ENCODE peak calls at places on chromosomes 6 and 20, in ten cellular contexts. One of them, this sample, is unnamed.
A peak's percentile ranks its signal among the peaks of the same experiment; 100 is the strongest.

GRCh38 chr20:3740600-3741301 is 8.3 kb downstream of the HSPA12B start:
- DNase-seq in uterus: no peak
- DNase-seq in heart left ventricle: no peak
- DNase-seq in PC-3: no peak
- DNase-seq in mucosa of descending colon: no peak
- DNase-seq in tibial artery: no peak
- DNase-seq in MG63: no peak
- DNase-seq in suprapubic skin: no peak
- DNase-seq in ascending aorta: no peak
- DNase-seq in dorsolateral prefrontal cortex: no peak
- DNase-seq in this sample: no peak

GRCh38 chr6:96016781-96017180 is 1.0 kb downstream of the FUT9 start:
- DNase-seq in MG63: no peak
- DNase-seq in tibial artery: no peak
- DNase-seq in heart left ventricle: no peak
- DNase-seq in ascending aorta: no peak
- DNase-seq in mucosa of descending colon: no peak
- DNase-seq in uterus: no peak
- DNase-seq in dorsolateral prefrontal cortex: no peak
- DNase-seq in PC-3: no peak
- DNase-seq in suprapubic skin: no peak
- DNase-seq in this sample: no peak

GRCh38 chr20:59342017-59342957 is 41.9 kb downstream of the EDN3 start:
- DNase-seq in heart left ventricle: no peak
- DNase-seq in PC-3: no peak
- DNase-seq in dorsolateral prefrontal cortex: no peak
- DNase-seq in tibial artery: no peak
- DNase-seq in uterus: no peak
- DNase-seq in suprapubic skin: no peak
- DNase-seq in ascending aorta: no peak
- DNase-seq in MG63: no peak
- DNase-seq in mucosa of descending colon: peak; percentile 21
- DNase-seq in this sample: no peak

GRCh38 chr6:82711105-82711829 is 347.6 kb downstream of the TPBG start:
- DNase-seq in suprapubic skin: no peak
- DNase-seq in ascending aorta: no peak
- DNase-seq in mucosa of descending colon: no peak
- DNase-seq in heart left ventricle: no peak
- DNase-seq in PC-3: no peak
- DNase-seq in MG63: no peak
- DNase-seq in dorsolateral prefrontal cortex: no peak
- DNase-seq in uterus: no peak
- DNase-seq in tibial artery: no peak
- DNase-seq in this sample: no peak

GRCh38 chr20:7195704-7196103 is 428.2 kb downstream of the BMP2 start:
- DNase-seq in suprapubic skin: no peak
- DNase-seq in ascending aorta: no peak
- DNase-seq in MG63: peak; percentile 90
- DNase-seq in dorsolateral prefrontal cortex: no peak
- DNase-seq in heart left ventricle: no peak
- DNase-seq in mucosa of descending colon: no peak
- DNase-seq in uterus: no peak
- DNase-seq in tibial artery: no peak
- DNase-seq in PC-3: peak; percentile 79
- DNase-seq in this sample: no peak

GRCh38 chr6:73585566-73586415 is 65.0 kb upstream of the EEF1A1 start:
- DNase-seq in dorsolateral prefrontal cortex: no peak
- DNase-seq in uterus: peak; percentile 71
- DNase-seq in PC-3: peak; percentile 72
- DNase-seq in ascending aorta: no peak
- DNase-seq in tibial artery: peak; percentile 70
- DNase-seq in MG63: peak; percentile 67
- DNase-seq in suprapubic skin: no peak
- DNase-seq in heart left ventricle: peak; percentile 50
- DNase-seq in mucosa of descending colon: peak; percentile 77
- DNase-seq in this sample: peak; percentile 67

GRCh38 chr6:97864366-97864765 is 581.4 kb upstream of the MMS22L start:
- DNase-seq in PC-3: no peak
- DNase-seq in tibial artery: no peak
- DNase-seq in uterus: no peak
- DNase-seq in heart left ventricle: no peak
- DNase-seq in mucosa of descending colon: no peak
- DNase-seq in ascending aorta: no peak
- DNase-seq in dorsolateral prefrontal cortex: no peak
- DNase-seq in suprapubic skin: no peak
- DNase-seq in MG63: no peak
- DNase-seq in this sample: no peak

GRCh38 chr6:49553353-49553752 is 2.9 kb downstream of the C6orf141 start:
- DNase-seq in dorsolateral prefrontal cortex: no peak
- DNase-seq in uterus: no peak
- DNase-seq in heart left ventricle: no peak
- DNase-seq in suprapubic skin: no peak
- DNase-seq in tibial artery: no peak
- DNase-seq in PC-3: peak; percentile 92
- DNase-seq in mucosa of descending colon: no peak
- DNase-seq in ascending aorta: no peak
- DNase-seq in MG63: no peak
- DNase-seq in this sample: no peak

GRCh38 chr6:101083533-101084172 is 202.5 kb upstream of the ASCC3 start:
- DNase-seq in suprapubic skin: no peak
- DNase-seq in ascending aorta: no peak
- DNase-seq in heart left ventricle: no peak
- DNase-seq in mucosa of descending colon: no peak
- DNase-seq in tibial artery: no peak
- DNase-seq in MG63: peak; percentile 46
- DNase-seq in PC-3: peak; percentile 92
- DNase-seq in dorsolateral prefrontal cortex: no peak
- DNase-seq in uterus: no peak
- DNase-seq in this sample: no peak

GRCh38 chr6:100267721-100268123 is 197.0 kb downstream of the SIM1 start:
- DNase-seq in ascending aorta: no peak
- DNase-seq in PC-3: peak; percentile 31
- DNase-seq in mucosa of descending colon: no peak
- DNase-seq in uterus: no peak
- DNase-seq in dorsolateral prefrontal cortex: no peak
- DNase-seq in heart left ventricle: no peak
- DNase-seq in MG63: no peak
- DNase-seq in suprapubic skin: no peak
- DNase-seq in tibial artery: no peak
- DNase-seq in this sample: no peak

GRCh38 chr6:68238097-68238597 is 396.9 kb upstream of the ADGRB3 start:
- DNase-seq in mucosa of descending colon: no peak
- DNase-seq in MG63: no peak
- DNase-seq in ascending aorta: no peak
- DNase-seq in dorsolateral prefrontal cortex: no peak
- DNase-seq in heart left ventricle: no peak
- DNase-seq in uterus: no peak
- DNase-seq in PC-3: peak; percentile 42
- DNase-seq in tibial artery: no peak
- DNase-seq in suprapubic skin: no peak
- DNase-seq in this sample: no peak

GRCh38 chr6:163570579-163571231 is 156.2 kb downstream of the QKI start:
- DNase-seq in tibial artery: no peak
- DNase-seq in MG63: no peak
- DNase-seq in heart left ventricle: no peak
- DNase-seq in dorsolateral prefrontal cortex: no peak
- DNase-seq in uterus: no peak
- DNase-seq in mucosa of descending colon: no peak
- DNase-seq in PC-3: no peak
- DNase-seq in ascending aorta: no peak
- DNase-seq in suprapubic skin: no peak
- DNase-seq in this sample: no peak

GRCh38 chr6:142694054-142694453 is 250.9 kb downstream of the HIVEP2 start:
- DNase-seq in tibial artery: no peak
- DNase-seq in mucosa of descending colon: no peak
- DNase-seq in ascending aorta: no peak
- DNase-seq in MG63: no peak
- DNase-seq in dorsolateral prefrontal cortex: no peak
- DNase-seq in uterus: no peak
- DNase-seq in PC-3: no peak
- DNase-seq in heart left ventricle: no peak
- DNase-seq in suprapubic skin: no peak
- DNase-seq in this sample: no peak

GRCh38 chr20:39376788-39377187 is 414.6 kb downstream of the DHX35 start:
- DNase-seq in PC-3: no peak
- DNase-seq in MG63: no peak
- DNase-seq in uterus: no peak
- DNase-seq in heart left ventricle: no peak
- DNase-seq in mucosa of descending colon: no peak
- DNase-seq in dorsolateral prefrontal cortex: no peak
- DNase-seq in suprapubic skin: no peak
- DNase-seq in ascending aorta: no peak
- DNase-seq in tibial artery: no peak
- DNase-seq in this sample: no peak

GRCh38 chr6:160073272-160073671 is 48.3 kb upstream of the SLC22A1 start:
- DNase-seq in ascending aorta: no peak
- DNase-seq in MG63: no peak
- DNase-seq in tibial artery: no peak
- DNase-seq in PC-3: no peak
- DNase-seq in mucosa of descending colon: no peak
- DNase-seq in dorsolateral prefrontal cortex: no peak
- DNase-seq in uterus: no peak
- DNase-seq in heart left ventricle: no peak
- DNase-seq in suprapubic skin: no peak
- DNase-seq in this sample: no peak

DNA sequence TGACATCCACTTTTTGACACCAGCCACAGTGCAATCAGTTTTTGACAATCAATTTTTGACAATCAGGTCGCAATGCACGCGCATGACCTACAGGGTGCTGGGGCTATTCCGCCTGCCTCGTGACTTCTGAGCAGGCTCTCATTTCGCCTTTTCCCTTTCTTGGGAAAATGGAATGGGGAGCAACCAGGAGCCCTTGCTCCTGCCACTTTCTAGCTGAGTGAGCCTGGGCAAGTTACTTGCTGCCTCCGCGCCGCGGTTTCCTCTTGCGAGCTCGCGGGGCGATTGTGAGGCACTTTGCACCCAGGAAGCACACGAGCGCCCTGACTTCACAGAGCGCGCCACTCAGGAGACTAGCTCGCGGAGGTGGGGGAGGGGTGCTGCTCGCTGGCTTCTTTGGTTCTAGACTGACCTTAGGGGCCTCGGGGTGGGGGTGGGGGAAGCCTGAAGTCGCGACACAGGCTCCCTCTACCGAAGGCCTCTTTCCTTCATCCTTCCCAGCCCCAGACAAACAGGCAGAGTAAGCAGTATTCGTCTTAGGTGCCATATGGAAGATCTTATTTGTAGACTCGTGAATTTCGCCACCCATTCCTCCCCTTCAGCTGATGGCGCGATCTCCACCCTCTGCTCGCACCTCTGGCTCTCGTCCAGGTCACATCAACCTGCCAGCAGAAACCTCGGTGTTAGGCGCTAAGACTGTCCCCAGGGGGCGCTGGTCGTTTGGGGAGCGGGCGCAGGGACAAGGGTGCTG is 4.6 kb downstream of the TP53TG5 start:
- DNase-seq in heart left ventricle: peak; percentile 92
- DNase-seq in mucosa of descending colon: peak; percentile 93
- DNase-seq in PC-3: peak; percentile 93
- DNase-seq in tibial artery: peak; percentile 89
- DNase-seq in dorsolateral prefrontal cortex: peak; percentile 92
- DNase-seq in ascending aorta: no peak
- DNase-seq in uterus: peak; percentile 89
- DNase-seq in suprapubic skin: peak; percentile 95
- DNase-seq in MG63: peak; percentile 74
- DNase-seq in this sample: peak; percentile 92
- H3K4me3 ChIP-seq in heart left ventricle: peak overlapping the region; percentile 62
- H3K4me3 ChIP-seq in mucosa of descending colon: peak overlapping the region; percentile 6
- H3K4me3 ChIP-seq in PC-3: peak overlapping the region; percentile 23
- H3K4me3 ChIP-seq in tibial artery: peak overlapping the region; percentile 61
- H3K4me3 ChIP-seq in dorsolateral prefrontal cortex: peak overlapping the region; percentile 58
- H3K4me3 ChIP-seq in ascending aorta: peak overlapping the region; percentile 60
- H3K4me3 ChIP-seq in uterus: peak overlapping the region; percentile 42
- H3K4me3 ChIP-seq in suprapubic skin: peak overlapping the region; percentile 44
- H3K4me3 ChIP-seq in MG63: no peak overlapping the region
- H3K4me3 ChIP-seq in this sample: peak overlapping the region; percentile 58

GRCh38 chr6:33771342-33772113 is 17.4 kb downstream of the LEMD2 start:
- DNase-seq in heart left ventricle: peak; percentile 68
- DNase-seq in suprapubic skin: no peak
- DNase-seq in uterus: peak; percentile 70
- DNase-seq in tibial artery: peak; percentile 66
- DNase-seq in MG63: peak; percentile 89
- DNase-seq in ascending aorta: no peak
- DNase-seq in PC-3: peak; percentile 50
- DNase-seq in dorsolateral prefrontal cortex: no peak
- DNase-seq in mucosa of descending colon: peak; percentile 71
- DNase-seq in this sample: peak; percentile 73
- H3K4me3 ChIP-seq in heart left ventricle: no peak overlapping the region
- H3K4me3 ChIP-seq in suprapubic skin: peak overlapping the region; percentile 28
- H3K4me3 ChIP-seq in uterus: no peak overlapping the region
- H3K4me3 ChIP-seq in tibial artery: peak overlapping the region; percentile 31
- H3K4me3 ChIP-seq in MG63: no peak overlapping the region
- H3K4me3 ChIP-seq in ascending aorta: peak overlapping the region; percentile 18
- H3K4me3 ChIP-seq in PC-3: no peak overlapping the region
- H3K4me3 ChIP-seq in dorsolateral prefrontal cortex: no peak overlapping the region
- H3K4me3 ChIP-seq in mucosa of descending colon: no peak overlapping the region
- H3K4me3 ChIP-seq in this sample: no peak overlapping the region

DNA sequence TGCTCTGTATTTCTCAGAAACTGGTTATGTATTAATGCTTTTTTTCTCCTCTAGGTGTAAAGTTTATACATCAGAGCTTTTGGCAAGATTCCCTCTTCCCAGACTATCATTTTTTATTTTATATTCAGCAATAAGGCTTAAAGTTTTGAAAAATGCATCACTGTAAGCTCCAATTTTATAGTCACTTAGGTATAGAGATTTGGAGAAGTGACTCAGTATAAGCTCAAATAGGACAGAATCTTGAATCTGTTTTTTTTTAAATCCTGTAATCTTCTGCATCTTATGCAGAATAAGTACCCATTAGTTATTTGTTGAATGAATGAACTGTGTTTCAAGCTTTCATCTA is 1.0 kb downstream of the NCOA7 start:
- DNase-seq in tibial artery: no peak
- DNase-seq in uterus: no peak
- DNase-seq in mucosa of descending colon: no peak
- DNase-seq in heart left ventricle: no peak
- DNase-seq in ascending aorta: no peak
- DNase-seq in MG63: no peak
- DNase-seq in PC-3: no peak
- DNase-seq in suprapubic skin: no peak
- DNase-seq in dorsolateral prefrontal cortex: no peak
- DNase-seq in this sample: no peak
- H3K4me3 ChIP-seq in tibial artery: peak overlapping the region; percentile 98
- H3K4me3 ChIP-seq in uterus: peak overlapping the region; percentile 66
- H3K4me3 ChIP-seq in mucosa of descending colon: no peak overlapping the region
- H3K4me3 ChIP-seq in heart left ventricle: peak overlapping the region; percentile 79
- H3K4me3 ChIP-seq in ascending aorta: peak overlapping the region; percentile 90
- H3K4me3 ChIP-seq in MG63: peak overlapping the region; percentile 79
- H3K4me3 ChIP-seq in PC-3: peak overlapping the region; percentile 91
- H3K4me3 ChIP-seq in suprapubic skin: peak overlapping the region; percentile 95
- H3K4me3 ChIP-seq in dorsolateral prefrontal cortex: peak overlapping the region; percentile 96
- H3K4me3 ChIP-seq in this sample: peak overlapping the region; percentile 68

DNA sequence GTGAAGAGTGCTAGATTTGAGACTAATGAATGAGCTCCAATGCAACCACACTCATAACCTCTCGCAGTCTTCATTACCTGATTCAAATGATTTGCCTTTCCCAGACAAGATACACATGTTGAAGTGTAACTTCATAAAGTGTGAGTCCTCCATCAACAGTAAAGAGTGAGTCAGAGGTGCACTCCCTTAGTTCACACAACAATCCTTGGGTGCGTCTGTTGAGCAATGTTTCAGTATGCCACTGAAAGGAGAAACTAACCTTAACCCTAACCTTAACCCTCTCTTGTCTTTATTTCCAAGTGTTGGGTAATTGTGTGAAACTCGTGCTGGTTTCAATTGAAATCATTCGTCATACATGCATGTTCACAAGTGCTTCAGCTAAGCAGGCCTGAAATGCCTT is 21.0 kb upstream of the RIN2 start:
- DNase-seq in MG63: no peak
- DNase-seq in suprapubic skin: no peak
- DNase-seq in PC-3: peak; percentile 92
- DNase-seq in heart left ventricle: no peak
- DNase-seq in uterus: peak; percentile 43
- DNase-seq in ascending aorta: no peak
- DNase-seq in dorsolateral prefrontal cortex: no peak
- DNase-seq in mucosa of descending colon: peak; percentile 60
- DNase-seq in tibial artery: no peak
- DNase-seq in this sample: no peak
- H3K4me3 ChIP-seq in MG63: no peak overlapping the region
- H3K4me3 ChIP-seq in suprapubic skin: no peak overlapping the region
- H3K4me3 ChIP-seq in PC-3: no peak overlapping the region
- H3K4me3 ChIP-seq in heart left ventricle: no peak overlapping the region
- H3K4me3 ChIP-seq in uterus: no peak overlapping the region
- H3K4me3 ChIP-seq in ascending aorta: no peak overlapping the region
- H3K4me3 ChIP-seq in dorsolateral prefrontal cortex: no peak overlapping the region
- H3K4me3 ChIP-seq in mucosa of descending colon: no peak overlapping the region
- H3K4me3 ChIP-seq in tibial artery: no peak overlapping the region
- H3K4me3 ChIP-seq in this sample: no peak overlapping the region

This sample was measured in heart right ventricle.